ENCODE peak calls at places on chromosome 3, in six cellular contexts. Q is nephron progenitor cell, U is hepatocyte, L is cardiac fibroblast, S is dorsolateral prefrontal cortex, F is SK-N-SH. K is an unnamed sample.

GRCh38 chr3:53166781-53167291 is 5.8 kb downstream of the PRKCD start:
- DNase-seq in Q (no peak), U (no peak), L (peak), S (no peak), F (no peak), K (no peak)

GRCh38 chr3:64266065-64266874 is 41.0 kb upstream of the PRICKLE2 start:
- DNase-seq in Q (no peak), U (peak), L (peak), S (no peak), F (no peak), K (peak)

GRCh38 chr3:171744055-171744741 is 66.1 kb downstream of the PLD1 start:
- DNase-seq in Q (no peak), U (no peak), L (no peak), S (no peak), F (no peak), K (no peak)

GRCh38 chr3:170622369-170623159 is 36.7 kb upstream of the SLC7A14 start:
- DNase-seq in Q (peak), U (peak), L (peak), S (peak), F (peak), K (no peak)

GRCh38 chr3:134201201-134202130 is 49.2 kb downstream of the RYK start:
- DNase-seq in Q (no peak), U (no peak), L (peak), S (no peak), F (no peak), K (peak)

GRCh38 chr3:9345041-9345440 is 17.8 kb upstream of the THUMPD3 start:
- DNase-seq in Q (no peak), U (no peak), L (no peak), S (no peak), F (no peak), K (no peak)

GRCh38 chr3:33380653-33381052 is 59.6 kb downstream of the UBP1 start:
- DNase-seq in Q (no peak), U (no peak), L (no peak), S (no peak), F (no peak), K (no peak)

GRCh38 chr3:183662099-183662498 is 26.7 kb downstream of the KLHL24 start:
- DNase-seq in Q (no peak), U (no peak), L (peak), S (no peak), F (no peak), K (no peak)

GRCh38 chr3:52774901-52775864 is 2.2 kb upstream of the ITIH1 start:
- DNase-seq in Q (no peak), U (peak), L (no peak), S (no peak), F (peak), K (no peak)

GRCh38 chr3:82815417-82816058 is 1054.1 kb upstream of the GBE1 start:
- DNase-seq in Q (no peak), U (no peak), L (no peak), S (no peak), F (no peak), K (no peak)

GRCh38 chr3:127808197-127808596 is 14.1 kb downstream of the MGLL start:
- DNase-seq in Q (no peak), U (no peak), L (no peak), S (no peak), F (no peak), K (no peak)

GRCh38 chr3:126111566-126112475 is 27.9 kb upstream of the SLC41A3 start:
- DNase-seq in Q (no peak), U (peak), L (no peak), S (no peak), F (no peak), K (no peak)

GRCh38 chr3:13103416-13104058 is 30.3 kb upstream of the IQSEC1 start:
- DNase-seq in Q (no peak), U (no peak), L (no peak), S (no peak), F (no peak), K (no peak)

GRCh38 chr3:132378048-132378762 is 39.1 kb upstream of the DNAJC13 start:
- DNase-seq in Q (no peak), U (no peak), L (no peak), S (no peak), F (no peak), K (no peak)

GRCh38 chr3:170331143-170331542 is 26.4 kb upstream of the SKIL start:
- DNase-seq in Q (no peak), U (peak), L (no peak), S (no peak), F (no peak), K (no peak)

GRCh38 chr3:88038561-88038960 is 20.2 kb downstream of the CGGBP1 start:
- DNase-seq in Q (no peak), U (no peak), L (peak), S (no peak), F (no peak), K (peak)

GRCh38 chr3:139505829-139506386 is 29.6 kb upstream of the RBP2 start:
- DNase-seq in Q (no peak), U (peak), L (no peak), S (no peak), F (no peak), K (no peak)

GRCh38 chr3:52238193-52238760 is 681 bp downstream of the TWF2 start:
- DNase-seq in Q (no peak), U (no peak), L (no peak), S (no peak), F (no peak), K (no peak)

GRCh38 chr3:184155644-184156521 is 706 bp downstream of the DVL3 start:
- DNase-seq in Q (peak), U (peak), L (no peak), S (peak), F (peak), K (peak)

GRCh38 chr3:123602325-123602724 is 17.5 kb upstream of the HACD2 start:
- DNase-seq in Q (no peak), U (peak), L (peak), S (no peak), F (no peak), K (peak)

GRCh38 chr3:136250862-136251460 is 821 bp downstream of the PCCB start:
- DNase-seq in Q (peak), U (peak), L (peak), S (peak), F (peak), K (peak)

GRCh38 chr3:186502138-186502941 is 41.8 kb downstream of the CRYGS start:
- DNase-seq in Q (no peak), U (no peak), L (peak), S (no peak), F (no peak), K (no peak)
- TF ChIP-seq CTCF in Q (no peak), U (no peak), L (no peak), S (no peak), F (no peak), K (no peak)

DNA sequence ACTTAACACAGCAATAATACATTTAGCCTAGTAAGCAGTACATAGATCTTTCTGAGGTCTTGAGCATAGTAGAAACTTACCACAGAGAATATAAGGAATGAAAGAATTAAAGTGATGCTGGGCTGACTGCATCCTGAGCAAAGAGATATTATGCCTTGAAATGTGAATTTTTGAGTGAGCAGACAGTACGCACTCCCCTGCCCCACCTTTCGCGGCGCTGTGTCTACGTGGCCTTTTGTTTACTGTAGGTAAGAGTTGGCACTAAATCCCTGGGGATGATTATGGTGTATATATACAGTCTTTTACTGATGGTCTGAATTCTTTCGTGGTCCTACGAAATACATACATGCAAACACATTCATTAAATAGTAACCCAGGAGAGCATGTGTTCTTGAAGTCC is 217.5 kb upstream of the TOPAZ1 start:
- DNase-seq in Q (no peak), U (no peak), L (no peak), S (no peak), F (no peak), K (no peak)
- TF ChIP-seq CTCF in Q (no peak), U (no peak), L (no peak), S (no peak), F (no peak), K (no peak)

GRCh38 chr3:71928215-71928614 is 143.3 kb upstream of the PROK2 start:
- DNase-seq in Q (no peak), U (no peak), L (no peak), S (no peak), F (no peak), K (no peak)

GRCh38 chr3:71927505-71928066 is 142.6 kb upstream of the PROK2 start:
- DNase-seq in Q (no peak), U (no peak), L (no peak), S (no peak), F (no peak), K (no peak)

GRCh38 chr3:71931930-71932329 is 147.0 kb upstream of the PROK2 start:
- DNase-seq in Q (no peak), U (no peak), L (no peak), S (no peak), F (no peak), K (no peak)

GRCh38 chr3:71926690-71927089 is 141.7 kb upstream of the PROK2 start:
- DNase-seq in Q (no peak), U (no peak), L (no peak), S (no peak), F (no peak), K (no peak)

DNA sequence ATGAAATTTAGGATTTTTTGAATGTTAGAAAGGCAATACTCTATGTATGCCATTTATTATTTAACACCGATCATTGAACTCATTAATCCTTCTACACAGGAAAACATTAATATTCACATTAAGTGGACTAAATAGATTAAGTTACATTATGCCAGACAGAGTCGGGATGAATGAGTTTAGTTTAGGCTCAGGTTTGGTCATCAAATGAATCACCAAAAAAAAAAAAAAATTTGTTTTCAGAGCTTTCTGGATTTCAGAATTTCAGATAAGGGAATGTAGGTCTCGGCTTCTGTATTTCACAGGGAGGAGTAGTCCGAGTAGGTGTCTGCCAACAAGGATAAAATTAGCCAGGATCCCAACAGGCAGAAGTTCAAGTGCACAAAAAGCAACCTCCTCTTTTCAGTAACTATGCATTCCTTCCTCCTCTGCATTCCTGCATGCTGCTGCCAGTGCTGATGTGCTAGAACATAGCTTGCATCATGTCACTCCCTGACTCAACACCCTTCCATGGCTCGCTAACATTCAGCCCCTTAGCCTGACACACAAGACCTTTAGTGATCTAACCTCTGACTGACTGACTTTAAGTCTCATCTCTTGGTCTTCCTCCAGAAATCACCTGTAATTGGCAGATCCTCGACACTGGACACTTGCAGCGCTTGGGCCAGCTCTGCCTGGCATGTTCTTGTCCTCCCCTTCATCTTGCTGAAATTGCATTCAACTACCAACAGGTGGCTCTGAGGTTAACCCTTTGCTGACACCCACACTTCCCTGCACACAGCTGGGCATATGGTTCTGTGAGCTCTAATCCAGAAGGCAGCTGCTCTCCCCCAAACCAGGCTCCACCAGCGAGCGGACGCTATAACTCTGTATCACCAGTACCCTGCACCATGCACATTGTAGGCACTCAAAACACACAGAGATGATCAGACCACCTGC is 145.4 kb upstream of the PROK2 start:
- DNase-seq in Q (no peak), U (peak), L (peak), S (peak), F (peak), K (peak)
- TF ChIP-seq CTCF in Q (peak), U (peak), L (peak), S (no peak), F (peak), K (peak)

DNA sequence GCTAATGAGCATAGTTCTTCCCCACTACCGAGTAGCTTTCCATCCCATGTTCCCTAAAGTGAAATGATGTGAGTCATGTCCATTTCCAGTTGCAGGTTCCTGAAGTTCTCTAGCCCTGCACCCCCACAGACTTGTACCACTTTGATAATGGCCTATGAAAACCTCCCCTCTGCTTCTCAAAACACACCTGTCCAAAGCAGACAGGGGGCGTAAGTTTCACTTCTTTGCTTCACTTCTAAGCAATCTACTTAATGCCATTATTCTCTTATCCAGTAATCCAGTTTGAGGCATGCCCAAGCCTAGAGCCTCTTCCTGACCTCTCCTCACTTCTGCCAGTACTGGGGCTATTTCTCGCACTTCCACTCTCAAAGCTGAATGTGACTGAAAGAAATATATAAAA is 305.1 kb downstream of the IGSF11 start:
- DNase-seq in Q (no peak), U (no peak), L (no peak), S (no peak), F (no peak), K (no peak)
- TF ChIP-seq CTCF in Q (no peak), U (no peak), L (no peak), S (no peak), F (no peak), K (no peak)

DNA sequence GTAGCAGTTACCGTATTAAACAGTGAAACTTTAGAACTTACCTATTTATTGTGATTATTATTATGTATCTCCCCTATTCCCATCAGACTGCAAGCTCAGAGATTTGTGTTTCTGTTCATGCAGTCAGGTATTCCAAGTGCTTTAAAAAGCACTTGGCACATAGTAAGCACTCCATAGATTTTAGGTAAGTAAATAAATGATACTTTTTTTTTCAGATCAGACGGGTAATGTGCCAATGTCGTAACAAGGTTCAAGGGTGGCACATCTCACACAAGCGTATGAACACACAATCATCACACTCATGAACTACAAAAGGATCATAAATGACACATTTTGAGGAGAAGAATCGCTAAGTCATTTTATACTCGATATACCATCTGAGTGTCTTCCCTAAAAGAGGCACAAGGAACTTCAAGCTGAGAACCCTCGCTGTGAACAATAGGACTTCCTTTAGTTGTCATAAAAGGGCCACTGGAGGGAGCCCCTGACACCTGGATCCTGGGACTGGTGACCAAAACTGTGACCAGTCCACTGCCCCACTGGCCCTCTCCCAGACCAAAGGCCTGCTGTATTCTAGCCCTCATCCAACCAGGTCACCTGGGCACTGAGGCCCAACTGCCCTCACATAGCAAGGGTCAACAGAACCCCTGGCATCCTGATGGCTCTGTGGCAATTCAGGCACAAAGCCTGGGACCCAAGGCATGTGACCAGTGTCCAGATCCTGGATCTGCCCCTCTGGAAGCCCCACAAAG is 32.1 kb downstream of the KIF9 start:
- DNase-seq in Q (peak), U (peak), L (peak), S (no peak), F (peak), K (peak)
- TF ChIP-seq CTCF in Q (peak), U (peak), L (peak), S (peak), F (peak), K (peak)

DNA sequence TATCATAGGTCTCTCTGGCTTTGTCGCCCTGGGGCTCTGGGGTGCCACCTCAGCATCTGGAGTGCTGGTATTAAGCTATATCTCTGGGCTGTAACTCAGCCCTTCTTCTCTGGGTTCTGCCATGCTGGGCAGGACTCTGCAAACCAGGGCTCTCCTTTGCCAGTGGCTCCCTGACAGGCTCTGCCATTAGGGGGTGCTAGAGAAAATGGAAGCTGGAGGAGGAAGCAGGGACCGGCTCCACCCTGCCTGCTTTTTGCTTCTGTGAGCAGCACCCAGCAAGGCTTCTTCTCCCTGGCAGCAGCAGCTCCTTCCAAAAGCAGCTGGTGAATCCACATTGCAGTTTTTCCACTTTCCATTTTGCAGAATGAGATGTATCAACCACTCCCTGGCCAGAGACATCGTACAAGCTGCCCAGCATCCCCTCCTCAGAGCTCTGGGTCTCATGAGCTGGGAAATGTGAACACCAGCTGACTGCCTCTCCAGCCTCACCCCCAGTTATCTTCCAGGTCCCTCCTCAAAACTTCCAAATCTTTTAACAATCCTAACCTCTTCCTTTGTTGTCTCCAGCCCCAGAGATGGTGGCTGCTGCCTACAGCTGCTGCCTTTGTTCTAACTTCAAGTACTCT is 165.0 kb downstream of the ABHD5 start:
- DNase-seq in Q (peak), U (peak), L (peak), S (peak), F (peak), K (peak)
- TF ChIP-seq CTCF in Q (peak), U (peak), L (peak), S (peak), F (peak), K (peak)

GRCh38 chr3:153370680-153371079 is 208.7 kb downstream of the RAP2B start:
- DNase-seq in Q (no peak), U (no peak), L (no peak), S (no peak), F (no peak), K (no peak)

GRCh38 chr3:153369561-153370374 is 207.7 kb downstream of the RAP2B start:
- DNase-seq in Q (no peak), U (no peak), L (no peak), S (no peak), F (no peak), K (no peak)

GRCh38 chr3:153373571-153373970 is 211.5 kb downstream of the RAP2B start:
- DNase-seq in Q (no peak), U (no peak), L (peak), S (no peak), F (no peak), K (peak)

DNA sequence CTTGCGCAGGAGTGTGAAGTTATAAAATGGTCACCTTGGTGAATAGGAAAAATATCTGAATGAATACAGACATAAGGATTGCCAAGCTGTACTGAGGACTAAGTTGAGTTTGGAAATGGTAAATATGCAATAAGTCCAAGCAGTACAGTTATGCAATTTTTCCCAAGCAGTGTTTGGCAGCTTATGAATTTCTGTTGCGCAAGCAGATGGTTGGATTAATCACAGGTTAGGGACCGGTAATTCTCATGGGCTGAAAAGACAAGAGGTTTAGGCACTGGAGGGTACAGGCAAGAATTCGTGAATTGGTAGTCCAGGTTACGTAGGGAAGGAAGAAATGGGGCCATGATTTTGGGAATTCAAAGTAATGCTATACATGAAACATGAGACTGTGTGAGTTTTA is 210.3 kb downstream of the RAP2B start:
- DNase-seq in Q (no peak), U (no peak), L (peak), S (no peak), F (no peak), K (peak)
- TF ChIP-seq CTCF in Q (no peak), U (no peak), L (no peak), S (no peak), F (no peak), K (no peak)

GRCh38 chr3:157088506-157089454 is 71.2 kb downstream of the CCNL1 start:
- DNase-seq in Q (peak), U (peak), L (peak), S (peak), F (peak), K (peak)
- TF ChIP-seq CTCF in Q (no peak), U (no peak), L (peak), S (peak), F (no peak), K (no peak)

GRCh38 chr3:143973352-143974021 is 1.9 kb downstream of the DIPK2A start:
- DNase-seq in Q (no peak), U (peak), L (peak), S (no peak), F (no peak), K (peak)

GRCh38 chr3:143971367-143972154 is at the start of gene DIPK2A:
- DNase-seq in Q (peak), U (peak), L (peak), S (peak), F (peak), K (peak)

GRCh38 chr3:143972155-143972494 is 502 bp downstream of the DIPK2A start:
- DNase-seq in Q (no peak), U (no peak), L (no peak), S (no peak), F (no peak), K (no peak)

GRCh38 chr3:143974181-143974876 is 2.7 kb downstream of the DIPK2A start:
- DNase-seq in Q (no peak), U (no peak), L (no peak), S (no peak), F (no peak), K (peak)

GRCh38 chr3:143972495-143973351 is 1.1 kb downstream of the DIPK2A start:
- DNase-seq in Q (peak), U (peak), L (peak), S (peak), F (peak), K (peak)
- TF ChIP-seq CTCF in Q (peak), U (peak), L (peak), S (peak), F (peak), K (peak)

K was measured in MCF 10A.